ENCODE peak calls at places on chromosome 5, in four cellular contexts. One of them, this sample, is unnamed.

GRCh38 chr5:176658817-176659216 is 11.5 kb downstream of the TSPAN17 start:
- DNase-seq in endothelial cell of umbilical vein: no peak
- DNase-seq in cardiac muscle cell: no peak
- DNase-seq in OCI-LY7: no peak
- DNase-seq in this sample: peak

GRCh38 chr5:62935660-62936059 is 357.0 kb downstream of the LRRC70 start:
- DNase-seq in endothelial cell of umbilical vein: no peak
- DNase-seq in cardiac muscle cell: no peak
- DNase-seq in OCI-LY7: no peak
- DNase-seq in this sample: no peak

GRCh38 chr5:120330555-120330954 is 133.5 kb upstream of the PRR16 start:
- DNase-seq in OCI-LY7: no peak
- DNase-seq in endothelial cell of umbilical vein: no peak
- DNase-seq in cardiac muscle cell: no peak
- DNase-seq in this sample: no peak

GRCh38 chr5:1421521-1422341 is 23.5 kb downstream of the SLC6A3 start:
- DNase-seq in OCI-LY7: no peak
- DNase-seq in endothelial cell of umbilical vein: no peak
- DNase-seq in cardiac muscle cell: no peak
- DNase-seq in this sample: no peak

GRCh38 chr5:6762116-6762515 is 48.9 kb downstream of the TENT4A start:
- DNase-seq in OCI-LY7: no peak
- DNase-seq in endothelial cell of umbilical vein: no peak
- DNase-seq in cardiac muscle cell: no peak
- DNase-seq in this sample: no peak

GRCh38 chr5:149282027-149282965 is 10.6 kb downstream of the AFAP1L1 start:
- DNase-seq in cardiac muscle cell: peak
- DNase-seq in endothelial cell of umbilical vein: no peak
- DNase-seq in OCI-LY7: no peak
- DNase-seq in this sample: no peak

GRCh38 chr5:40240111-40240510 is 439.6 kb upstream of the PTGER4 start:
- DNase-seq in cardiac muscle cell: no peak
- DNase-seq in endothelial cell of umbilical vein: no peak
- DNase-seq in OCI-LY7: no peak
- DNase-seq in this sample: no peak

GRCh38 chr5:122844136-122844915 is 1.1 kb upstream of the SNX24 start:
- DNase-seq in cardiac muscle cell: peak
- DNase-seq in OCI-LY7: peak
- DNase-seq in endothelial cell of umbilical vein: peak
- DNase-seq in this sample: peak

GRCh38 chr5:143582869-143583268 is 179.4 kb upstream of the NR3C1 start:
- DNase-seq in cardiac muscle cell: no peak
- DNase-seq in OCI-LY7: peak
- DNase-seq in endothelial cell of umbilical vein: no peak
- DNase-seq in this sample: no peak

GRCh38 chr5:110361501-110361900 is 365.0 kb downstream of the TMEM232 start:
- DNase-seq in cardiac muscle cell: no peak
- DNase-seq in OCI-LY7: no peak
- DNase-seq in endothelial cell of umbilical vein: no peak
- DNase-seq in this sample: no peak

GRCh38 chr5:177362871-177363507 is 5.3 kb downstream of the RGS14 start:
- DNase-seq in cardiac muscle cell: peak
- DNase-seq in OCI-LY7: peak
- DNase-seq in endothelial cell of umbilical vein: peak
- DNase-seq in this sample: peak

GRCh38 chr5:129905467-129906176 is 1.4 kb downstream of the CHSY3 start:
- DNase-seq in OCI-LY7: no peak
- DNase-seq in endothelial cell of umbilical vein: peak
- DNase-seq in cardiac muscle cell: peak
- DNase-seq in this sample: peak

GRCh38 chr5:40410939-40411635 is 268.6 kb upstream of the PTGER4 start:
- DNase-seq in endothelial cell of umbilical vein: no peak
- DNase-seq in OCI-LY7: no peak
- DNase-seq in cardiac muscle cell: no peak
- DNase-seq in this sample: no peak

GRCh38 chr5:5828619-5829018 is 406.1 kb downstream of the ICE1 start:
- DNase-seq in OCI-LY7: no peak
- DNase-seq in cardiac muscle cell: no peak
- DNase-seq in endothelial cell of umbilical vein: no peak
- DNase-seq in this sample: no peak

GRCh38 chr5:171957591-171958251 is 48.7 kb downstream of the FBXW11 start:
- DNase-seq in OCI-LY7: no peak
- DNase-seq in cardiac muscle cell: no peak
- DNase-seq in endothelial cell of umbilical vein: no peak
- DNase-seq in this sample: no peak

GRCh38 chr5:90637731-90638130 is 79.1 kb downstream of the ADGRV1 start:
- DNase-seq in OCI-LY7: no peak
- DNase-seq in cardiac muscle cell: no peak
- DNase-seq in endothelial cell of umbilical vein: no peak
- DNase-seq in this sample: no peak

GRCh38 chr5:129803403-129803802 is 55.5 kb downstream of the MINAR2 start:
- DNase-seq in endothelial cell of umbilical vein: no peak
- DNase-seq in OCI-LY7: no peak
- DNase-seq in cardiac muscle cell: no peak
- DNase-seq in this sample: no peak

GRCh38 chr5:618450-618849 is 6.3 kb downstream of the CEP72 start:
- DNase-seq in OCI-LY7: no peak
- DNase-seq in endothelial cell of umbilical vein: no peak
- DNase-seq in cardiac muscle cell: no peak
- DNase-seq in this sample: no peak

GRCh38 chr5:131944700-131945550 is 538 bp downstream of the MEIKIN start:
- DNase-seq in endothelial cell of umbilical vein: no peak
- DNase-seq in cardiac muscle cell: no peak
- DNase-seq in OCI-LY7: no peak
- DNase-seq in this sample: no peak

GRCh38 chr5:55159763-55160492 is at the start of gene GPX8:
- DNase-seq in OCI-LY7: peak
- DNase-seq in endothelial cell of umbilical vein: peak
- DNase-seq in cardiac muscle cell: peak
- DNase-seq in this sample: peak

GRCh38 chr5:717143-717542 is 24.0 kb upstream of the TPPP start:
- DNase-seq in OCI-LY7: no peak
- DNase-seq in endothelial cell of umbilical vein: no peak
- DNase-seq in cardiac muscle cell: no peak
- DNase-seq in this sample: no peak

GRCh38 chr5:163269624-163270023 is 167.8 kb upstream of the CCNG1 start:
- DNase-seq in OCI-LY7: peak
- DNase-seq in endothelial cell of umbilical vein: no peak
- DNase-seq in cardiac muscle cell: peak
- DNase-seq in this sample: no peak

GRCh38 chr5:135050244-135050767 is 16.3 kb upstream of the PITX1 start:
- DNase-seq in endothelial cell of umbilical vein: no peak
- DNase-seq in OCI-LY7: no peak
- DNase-seq in cardiac muscle cell: no peak
- DNase-seq in this sample: no peak

GRCh38 chr5:98581416-98581999 is 192.0 kb upstream of the RGMB start:
- DNase-seq in endothelial cell of umbilical vein: no peak
- DNase-seq in OCI-LY7: no peak
- DNase-seq in cardiac muscle cell: no peak
- DNase-seq in this sample: no peak

GRCh38 chr5:95244479-95244878 is 40.4 kb downstream of the MCTP1 start:
- DNase-seq in OCI-LY7: no peak
- DNase-seq in endothelial cell of umbilical vein: no peak
- DNase-seq in cardiac muscle cell: no peak
- DNase-seq in this sample: no peak

GRCh38 chr5:149128023-149128875 is 13.0 kb upstream of the ABLIM3 start:
- DNase-seq in OCI-LY7: peak
- DNase-seq in endothelial cell of umbilical vein: peak
- DNase-seq in cardiac muscle cell: peak
- DNase-seq in this sample: no peak

GRCh38 chr5:160504906-160505305 is 83.3 kb downstream of the PTTG1 start:
- DNase-seq in cardiac muscle cell: no peak
- DNase-seq in OCI-LY7: no peak
- DNase-seq in endothelial cell of umbilical vein: no peak
- DNase-seq in this sample: no peak

GRCh38 chr5:160506006-160507004 is 84.7 kb downstream of the PTTG1 start:
- DNase-seq in OCI-LY7: peak
- DNase-seq in endothelial cell of umbilical vein: no peak
- DNase-seq in cardiac muscle cell: no peak
- DNase-seq in this sample: no peak

GRCh38 chr5:160508780-160509361 is 87.2 kb downstream of the PTTG1 start:
- DNase-seq in cardiac muscle cell: peak
- DNase-seq in OCI-LY7: peak
- DNase-seq in endothelial cell of umbilical vein: peak
- DNase-seq in this sample: peak

GRCh38 chr5:160511280-160511929 is 89.8 kb downstream of the PTTG1 start:
- DNase-seq in cardiac muscle cell: no peak
- DNase-seq in endothelial cell of umbilical vein: no peak
- DNase-seq in OCI-LY7: no peak
- DNase-seq in this sample: no peak

GRCh38 chr5:160507181-160507811 is 85.6 kb downstream of the PTTG1 start:
- DNase-seq in OCI-LY7: no peak
- DNase-seq in cardiac muscle cell: no peak
- DNase-seq in endothelial cell of umbilical vein: no peak
- DNase-seq in this sample: no peak
- H3K4me3 ChIP-seq in OCI-LY7: no peak
- H3K4me3 ChIP-seq in cardiac muscle cell: no peak
- H3K4me3 ChIP-seq in endothelial cell of umbilical vein: no peak
- H3K4me3 ChIP-seq in this sample: no peak

DNA sequence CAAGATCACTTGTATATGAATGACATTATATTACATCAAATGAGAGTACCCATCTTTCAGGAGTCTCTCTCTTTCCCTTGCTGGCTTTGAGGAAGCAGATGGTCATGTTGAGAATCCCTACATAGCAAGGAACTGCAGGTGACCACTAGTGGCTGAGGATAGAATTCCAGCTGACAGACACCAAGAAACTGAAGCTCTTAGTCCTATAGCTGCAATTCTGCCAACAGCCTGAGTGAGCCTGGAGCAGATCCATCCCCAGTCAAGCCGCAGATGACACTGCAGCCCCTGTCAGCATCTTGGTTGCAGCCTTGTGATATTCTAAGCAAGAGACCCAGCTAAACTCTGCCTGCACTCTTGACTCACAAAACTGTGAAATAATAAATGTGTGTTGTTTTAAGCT is 531.5 kb downstream of the CSNK1G3 start:
- DNase-seq in cardiac muscle cell: no peak
- DNase-seq in OCI-LY7: peak
- DNase-seq in endothelial cell of umbilical vein: no peak
- DNase-seq in this sample: no peak
- TF ChIP-seq CTCF in cardiac muscle cell: peak
- TF ChIP-seq CTCF in OCI-LY7: peak
- TF ChIP-seq CTCF in endothelial cell of umbilical vein: no peak
- TF ChIP-seq CTCF in this sample: no peak

GRCh38 chr5:61423487-61424157 is 91.6 kb downstream of the ZSWIM6 start:
- DNase-seq in OCI-LY7: no peak
- DNase-seq in endothelial cell of umbilical vein: no peak
- DNase-seq in cardiac muscle cell: no peak
- DNase-seq in this sample: no peak
- H3K27ac ChIP-seq in OCI-LY7: no peak
- H3K27ac ChIP-seq in endothelial cell of umbilical vein: no peak
- H3K27ac ChIP-seq in cardiac muscle cell: no peak
- H3K27ac ChIP-seq in this sample: no peak

GRCh38 chr5:4777435-4777834 is 362.7 kb upstream of the ADAMTS16 start:
- DNase-seq in cardiac muscle cell: no peak
- DNase-seq in OCI-LY7: no peak
- DNase-seq in endothelial cell of umbilical vein: no peak
- DNase-seq in this sample: no peak

GRCh38 chr5:4773827-4774317 is 366.3 kb upstream of the ADAMTS16 start:
- DNase-seq in cardiac muscle cell: no peak
- DNase-seq in OCI-LY7: no peak
- DNase-seq in endothelial cell of umbilical vein: no peak
- DNase-seq in this sample: no peak
- H3K4me3 ChIP-seq in cardiac muscle cell: no peak
- H3K4me3 ChIP-seq in OCI-LY7: no peak
- H3K4me3 ChIP-seq in endothelial cell of umbilical vein: no peak
- H3K4me3 ChIP-seq in this sample: no peak

GRCh38 chr5:124746916-124747769 is 704 bp upstream of the ZNF608 start:
- DNase-seq in cardiac muscle cell: peak
- DNase-seq in endothelial cell of umbilical vein: peak
- DNase-seq in OCI-LY7: peak
- DNase-seq in this sample: peak

GRCh38 chr5:124744170-124744911 is 2.1 kb downstream of the ZNF608 start:
- DNase-seq in cardiac muscle cell: no peak
- DNase-seq in endothelial cell of umbilical vein: peak
- DNase-seq in OCI-LY7: peak
- DNase-seq in this sample: peak

GRCh38 chr5:124747770-124748686 is 1.6 kb upstream of the ZNF608 start:
- DNase-seq in OCI-LY7: peak
- DNase-seq in endothelial cell of umbilical vein: no peak
- DNase-seq in cardiac muscle cell: peak
- DNase-seq in this sample: no peak

GRCh38 chr5:124745367-124746251 is 830 bp downstream of the ZNF608 start:
- DNase-seq in OCI-LY7: peak
- DNase-seq in endothelial cell of umbilical vein: peak
- DNase-seq in cardiac muscle cell: peak
- DNase-seq in this sample: no peak

GRCh38 chr5:124746252-124746915 is at the start of gene ZNF608:
- DNase-seq in cardiac muscle cell: peak
- DNase-seq in endothelial cell of umbilical vein: peak
- DNase-seq in OCI-LY7: peak
- DNase-seq in this sample: peak
- TF ChIP-seq CTCF in cardiac muscle cell: no peak
- TF ChIP-seq CTCF in endothelial cell of umbilical vein: no peak
- TF ChIP-seq CTCF in OCI-LY7: no peak
- TF ChIP-seq CTCF in this sample: no peak

GRCh38 chr5:14476791-14477435 is 104.7 kb upstream of the OTULINL start:
- DNase-seq in endothelial cell of umbilical vein: peak
- DNase-seq in cardiac muscle cell: no peak
- DNase-seq in OCI-LY7: no peak
- DNase-seq in this sample: no peak
- H3K27ac ChIP-seq in endothelial cell of umbilical vein: peak
- H3K27ac ChIP-seq in cardiac muscle cell: no peak
- H3K27ac ChIP-seq in OCI-LY7: no peak
- H3K27ac ChIP-seq in this sample: no peak